ENCODE peak calls at places on chromosomes 11 and 22, in five cellular contexts. One of them, this sample, is unnamed. For H3K9me3, the result is how much of the 10 kb centered on the place peaks cover.

GRCh38 chr11:17414992-17415391 is 26.5 kb upstream of the KCNJ11 start:
- DNase-seq in IMR-90: no peak
- DNase-seq in cardiac muscle cell: no peak
- DNase-seq in PC-3: no peak
- DNase-seq in pancreas: no peak
- DNase-seq in this sample: no peak

GRCh38 chr11:293293-293851 is 4.4 kb downstream of the PGGHG start:
- DNase-seq in IMR-90: no peak
- DNase-seq in PC-3: no peak
- DNase-seq in pancreas: peak
- DNase-seq in cardiac muscle cell: no peak
- DNase-seq in this sample: no peak

GRCh38 chr11:69572233-69572860 is 68.6 kb upstream of the CCND1 start:
- DNase-seq in pancreas: no peak
- DNase-seq in PC-3: no peak
- DNase-seq in IMR-90: no peak
- DNase-seq in cardiac muscle cell: no peak
- DNase-seq in this sample: no peak

GRCh38 chr11:43579171-43579918 is 101.2 kb upstream of the HSD17B12 start:
- DNase-seq in cardiac muscle cell: peak
- DNase-seq in pancreas: no peak
- DNase-seq in IMR-90: peak
- DNase-seq in PC-3: peak
- DNase-seq in this sample: no peak

GRCh38 chr11:1748467-1749019 is 1.9 kb downstream of the IFITM10 start:
- DNase-seq in cardiac muscle cell: no peak
- DNase-seq in PC-3: no peak
- DNase-seq in IMR-90: no peak
- DNase-seq in pancreas: no peak
- DNase-seq in this sample: no peak

GRCh38 chr11:61120099-61120864 is 18.0 kb downstream of the CD5 start:
- DNase-seq in IMR-90: no peak
- DNase-seq in cardiac muscle cell: no peak
- DNase-seq in PC-3: no peak
- DNase-seq in pancreas: no peak
- DNase-seq in this sample: no peak

GRCh38 chr11:43053638-43054412 is 258.0 kb upstream of the API5 start:
- DNase-seq in IMR-90: no peak
- DNase-seq in PC-3: no peak
- DNase-seq in cardiac muscle cell: no peak
- DNase-seq in pancreas: no peak
- DNase-seq in this sample: no peak

GRCh38 chr22:47750086-47750485 is 987.6 kb downstream of the TBC1D22A start:
- DNase-seq in PC-3: no peak
- DNase-seq in IMR-90: no peak
- DNase-seq in cardiac muscle cell: no peak
- DNase-seq in pancreas: no peak
- DNase-seq in this sample: no peak

GRCh38 chr22:30890689-30891442 is 77.7 kb downstream of the MORC2 start:
- DNase-seq in pancreas: no peak
- DNase-seq in PC-3: peak
- DNase-seq in cardiac muscle cell: peak
- DNase-seq in IMR-90: peak
- DNase-seq in this sample: no peak

GRCh38 chr22:35307892-35308291 is 8.2 kb downstream of the TOM1 start:
- DNase-seq in cardiac muscle cell: no peak
- DNase-seq in pancreas: no peak
- DNase-seq in PC-3: no peak
- DNase-seq in IMR-90: no peak
- DNase-seq in this sample: no peak

GRCh38 chr11:93528252-93528651 is 14.9 kb downstream of the SMCO4 start:
- DNase-seq in pancreas: no peak
- DNase-seq in PC-3: no peak
- DNase-seq in cardiac muscle cell: no peak
- DNase-seq in IMR-90: no peak
- DNase-seq in this sample: no peak

GRCh38 chr11:92531051-92531747 is 306.6 kb downstream of the FAT3 start:
- DNase-seq in IMR-90: no peak
- DNase-seq in PC-3: no peak
- DNase-seq in cardiac muscle cell: no peak
- DNase-seq in pancreas: no peak
- DNase-seq in this sample: no peak

GRCh38 chr11:1087961-1088926 is 13.6 kb downstream of the MUC2 start:
- DNase-seq in PC-3: no peak
- DNase-seq in pancreas: no peak
- DNase-seq in IMR-90: no peak
- DNase-seq in cardiac muscle cell: no peak
- DNase-seq in this sample: no peak

GRCh38 chr22:48098936-48099245 is 1336.4 kb downstream of the TBC1D22A start:
- DNase-seq in pancreas: no peak
- DNase-seq in cardiac muscle cell: no peak
- DNase-seq in PC-3: no peak
- DNase-seq in IMR-90: no peak
- DNase-seq in this sample: no peak

GRCh38 chr22:36379593-36380361 is 8.0 kb downstream of the MYH9 start:
- DNase-seq in IMR-90: peak
- DNase-seq in PC-3: peak
- DNase-seq in pancreas: no peak
- DNase-seq in cardiac muscle cell: no peak
- DNase-seq in this sample: no peak

GRCh38 chr11:121240650-121241299 is 51.8 kb upstream of the SC5D start:
- DNase-seq in IMR-90: no peak
- DNase-seq in PC-3: no peak
- DNase-seq in pancreas: no peak
- DNase-seq in cardiac muscle cell: peak
- DNase-seq in this sample: no peak

GRCh38 chr11:17129003-17129402 is 51.5 kb upstream of the RPS13 start:
- DNase-seq in pancreas: no peak
- DNase-seq in cardiac muscle cell: no peak
- DNase-seq in IMR-90: peak
- DNase-seq in PC-3: peak
- DNase-seq in this sample: no peak

GRCh38 chr11:86671386-86672006 is 920 bp downstream of the ME3 start:
- DNase-seq in IMR-90: no peak
- DNase-seq in cardiac muscle cell: peak
- DNase-seq in pancreas: peak
- DNase-seq in PC-3: peak
- DNase-seq in this sample: no peak

GRCh38 chr11:107844041-107844440 is 14.5 kb downstream of the SLC35F2 start:
- DNase-seq in cardiac muscle cell: peak
- DNase-seq in pancreas: no peak
- DNase-seq in IMR-90: peak
- DNase-seq in PC-3: peak
- DNase-seq in this sample: no peak

GRCh38 chr22:23893957-23894709 is at the start of gene MIF:
- DNase-seq in IMR-90: peak
- DNase-seq in pancreas: peak
- DNase-seq in PC-3: peak
- DNase-seq in cardiac muscle cell: peak
- DNase-seq in this sample: peak

GRCh38 chr11:11987503-11988022 is 20.9 kb downstream of the DKK3 start:
- DNase-seq in IMR-90: peak
- DNase-seq in PC-3: peak
- DNase-seq in cardiac muscle cell: peak
- DNase-seq in pancreas: no peak
- DNase-seq in this sample: no peak

GRCh38 chr11:119795231-119795630 is 66.2 kb upstream of the NECTIN1 start:
- DNase-seq in PC-3: peak
- DNase-seq in IMR-90: peak
- DNase-seq in cardiac muscle cell: peak
- DNase-seq in pancreas: no peak
- DNase-seq in this sample: no peak

GRCh38 chr11:94183886-94184264 is 55.2 kb downstream of the PANX1 start:
- DNase-seq in IMR-90: peak
- DNase-seq in PC-3: peak
- DNase-seq in cardiac muscle cell: peak
- DNase-seq in pancreas: peak
- DNase-seq in this sample: no peak

GRCh38 chr11:118215262-118215661 is 9.5 kb downstream of the JAML start:
- DNase-seq in pancreas: no peak
- DNase-seq in IMR-90: no peak
- DNase-seq in cardiac muscle cell: no peak
- DNase-seq in PC-3: no peak
- DNase-seq in this sample: no peak

GRCh38 chr11:120326845-120327281 is 1.8 kb downstream of the TLCD5 start:
- DNase-seq in IMR-90: peak
- DNase-seq in PC-3: peak
- DNase-seq in cardiac muscle cell: peak
- DNase-seq in pancreas: no peak
- DNase-seq in this sample: no peak

GRCh38 chr11:13298765-13299164 is 21.2 kb downstream of the BMAL1 start:
- DNase-seq in IMR-90: no peak
- DNase-seq in pancreas: no peak
- DNase-seq in PC-3: no peak
- DNase-seq in cardiac muscle cell: no peak
- DNase-seq in this sample: no peak

GRCh38 chr11:44313701-44314489 is 4.0 kb upstream of the ALX4 start:
- DNase-seq in PC-3: no peak
- DNase-seq in IMR-90: no peak
- DNase-seq in cardiac muscle cell: peak
- DNase-seq in pancreas: no peak
- DNase-seq in this sample: no peak

GRCh38 chr11:8818421-8818820 is 92.6 kb upstream of the AKIP1 start:
- DNase-seq in PC-3: no peak
- DNase-seq in IMR-90: no peak
- DNase-seq in cardiac muscle cell: no peak
- DNase-seq in pancreas: no peak
- DNase-seq in this sample: no peak

GRCh38 chr11:109040303-109040702 is 375.4 kb downstream of the DDX10 start:
- DNase-seq in pancreas: no peak
- DNase-seq in IMR-90: no peak
- DNase-seq in PC-3: peak
- DNase-seq in cardiac muscle cell: no peak
- DNase-seq in this sample: no peak
- TF ChIP-seq CTCF in pancreas: no peak
- TF ChIP-seq CTCF in IMR-90: no peak
- TF ChIP-seq CTCF in PC-3: peak
- TF ChIP-seq CTCF in cardiac muscle cell: peak
- TF ChIP-seq CTCF in this sample: no peak

GRCh38 chr22:17948101-17948500 is 76.3 kb downstream of the MICAL3 start:
- DNase-seq in pancreas: no peak
- DNase-seq in IMR-90: no peak
- DNase-seq in PC-3: no peak
- DNase-seq in cardiac muscle cell: no peak
- DNase-seq in this sample: no peak

GRCh38 chr22:17952273-17952801 is 72.0 kb downstream of the MICAL3 start:
- DNase-seq in PC-3: peak
- DNase-seq in cardiac muscle cell: no peak
- DNase-seq in IMR-90: no peak
- DNase-seq in pancreas: no peak
- DNase-seq in this sample: no peak

GRCh38 chr22:17953147-17953546 is 71.2 kb downstream of the MICAL3 start:
- DNase-seq in cardiac muscle cell: no peak
- DNase-seq in pancreas: no peak
- DNase-seq in IMR-90: no peak
- DNase-seq in PC-3: no peak
- DNase-seq in this sample: no peak

GRCh38 chr22:17951315-17951714 is 73.0 kb downstream of the MICAL3 start:
- DNase-seq in pancreas: no peak
- DNase-seq in IMR-90: no peak
- DNase-seq in PC-3: no peak
- DNase-seq in cardiac muscle cell: no peak
- DNase-seq in this sample: no peak

GRCh38 chr22:17949926-17950473 is 74.4 kb downstream of the MICAL3 start:
- DNase-seq in cardiac muscle cell: no peak
- DNase-seq in PC-3: peak
- DNase-seq in pancreas: no peak
- DNase-seq in IMR-90: no peak
- DNase-seq in this sample: no peak
- H3K27ac ChIP-seq in cardiac muscle cell: no peak
- H3K27ac ChIP-seq in PC-3: peak
- H3K27ac ChIP-seq in pancreas: no peak
- H3K27ac ChIP-seq in IMR-90: no peak
- H3K27ac ChIP-seq in this sample: no peak

DNA sequence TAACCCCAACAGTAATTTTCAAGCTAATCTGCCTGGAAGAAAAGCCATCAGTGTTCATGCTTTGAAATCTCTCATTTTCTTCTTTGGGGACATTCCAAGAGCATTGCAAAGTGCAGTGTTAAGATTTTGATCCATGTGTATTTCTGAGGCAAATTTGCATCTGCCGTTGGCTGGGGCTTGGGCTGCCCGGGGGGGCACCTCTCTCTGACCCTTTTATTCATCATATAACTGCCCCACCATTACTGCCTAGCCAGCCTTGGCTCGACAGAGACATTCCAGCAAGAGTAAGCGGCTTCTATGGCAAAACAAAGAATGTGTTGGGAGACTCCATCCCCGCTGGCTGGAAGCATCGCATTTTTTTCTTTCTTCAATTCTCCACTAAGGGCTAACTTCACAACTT is 483.5 kb downstream of the BRD1 start:
- DNase-seq in PC-3: no peak
- DNase-seq in pancreas: no peak
- DNase-seq in cardiac muscle cell: no peak
- DNase-seq in IMR-90: no peak
- DNase-seq in this sample: no peak
- H3K9me3 ChIP-seq in PC-3: under half
- H3K9me3 ChIP-seq in pancreas: under half
- H3K9me3 ChIP-seq in cardiac muscle cell: under half
- H3K9me3 ChIP-seq in IMR-90: under half
- H3K9me3 ChIP-seq in this sample: under half

DNA sequence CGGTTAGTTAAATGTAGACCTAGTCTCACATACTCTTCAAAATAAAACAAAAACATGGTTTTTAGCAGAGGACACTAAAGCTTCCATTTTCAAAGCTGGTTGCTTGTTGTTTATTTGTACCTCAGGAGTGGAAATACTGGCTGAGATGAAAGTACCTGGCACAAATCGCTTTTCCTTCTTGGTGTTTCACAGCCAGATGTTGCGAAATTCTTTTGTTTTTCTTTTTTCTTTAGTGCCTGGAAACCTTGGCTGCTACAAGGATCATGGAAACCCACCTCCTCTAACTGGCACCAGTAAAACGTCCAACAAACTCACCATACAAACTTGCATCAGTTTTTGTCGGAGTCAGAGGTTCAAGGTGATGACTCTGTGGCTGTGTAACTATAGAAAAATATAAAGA is 48.3 kb downstream of the KREMEN1 start:
- DNase-seq in PC-3: no peak
- DNase-seq in cardiac muscle cell: peak
- DNase-seq in IMR-90: no peak
- DNase-seq in pancreas: no peak
- DNase-seq in this sample: no peak
- TF ChIP-seq CTCF in PC-3: no peak
- TF ChIP-seq CTCF in cardiac muscle cell: no peak
- TF ChIP-seq CTCF in IMR-90: no peak
- TF ChIP-seq CTCF in pancreas: no peak
- TF ChIP-seq CTCF in this sample: no peak

This sample was measured in CD4-positive, alpha-beta T cell.